ENCODE peak calls at places on chromosome 7, in five cellular contexts. T is hypothalamus, N is OCI-LY7, Q is thyroid gland, M is EL. G is an unnamed sample.

GRCh38 chr7:99141756-99142726 is 1.9 kb downstream of the SMURF1 start:
- DNase-seq in T (no peak), N (peak), Q (peak), M (peak), G (peak)

GRCh38 chr7:90244909-90245841 is at the start of gene CFAP69:
- DNase-seq in T (peak), N (no peak), Q (peak), M (peak), G (peak)

GRCh38 chr7:134513169-134513752 is 14.1 kb upstream of the AKR1B10 start:
- DNase-seq in T (no peak), N (peak), Q (peak), M (peak), G (peak)

GRCh38 chr7:53539558-53539957 is 504.1 kb downstream of the POM121L12 start:
- DNase-seq in T (no peak), N (no peak), Q (no peak), M (no peak), G (no peak)

GRCh38 chr7:90172121-90172520 is 17.9 kb downstream of the STEAP1 start:
- DNase-seq in T (no peak), N (no peak), Q (no peak), M (no peak), G (no peak)

GRCh38 chr7:158310924-158311713 is 276.5 kb downstream of the PTPRN2 start:
- DNase-seq in T (no peak), N (no peak), Q (no peak), M (no peak), G (no peak)

GRCh38 chr7:74379938-74380337 is 73.8 kb upstream of the GTF2IRD1 start:
- DNase-seq in T (peak), N (no peak), Q (no peak), M (no peak), G (peak)

GRCh38 chr7:116315293-116315692 is 105.0 kb downstream of the TES start:
- DNase-seq in T (no peak), N (no peak), Q (no peak), M (peak), G (no peak)

GRCh38 chr7:140659727-140660396 is 12.9 kb upstream of the ADCK2 start:
- DNase-seq in T (no peak), N (no peak), Q (no peak), M (no peak), G (no peak)

GRCh38 chr7:140484951-140485350 is 5.6 kb upstream of the MKRN1 start:
- DNase-seq in T (no peak), N (no peak), Q (no peak), M (no peak), G (no peak)

GRCh38 chr7:11261470-11261869 is 287.8 kb downstream of the PHF14 start:
- DNase-seq in T (no peak), N (no peak), Q (peak), M (peak), G (peak)

GRCh38 chr7:75055830-75056431 is 17.7 kb downstream of the RCC1L start:
- DNase-seq in T (no peak), N (no peak), Q (no peak), M (no peak), G (no peak)

GRCh38 chr7:111138196-111138569 is 47.3 kb downstream of the LRRN3 start:
- DNase-seq in T (no peak), N (no peak), Q (peak), M (peak), G (no peak)

GRCh38 chr7:11236680-11237079 is 263.0 kb downstream of the PHF14 start:
- DNase-seq in T (no peak), N (no peak), Q (no peak), M (no peak), G (peak)